ENCODE peak calls at places on chromosomes 11 and 22, in five cellular contexts. M, L, W, V and F are unnamed samples.

GRCh38 chr11:65559535-65559934 is 1.4 kb upstream of the LTBP3 start:
- DNase-seq in W (no peak), M (no peak), L (no peak), V (no peak), F (no peak)

GRCh38 chr22:35842954-35843353 is 125.3 kb downstream of the APOL5 start:
- DNase-seq in M (no peak), V (peak), L (no peak), W (no peak), F (peak)

GRCh38 chr11:62855571-62856332 is 16.4 kb upstream of the WDR74 start:
- DNase-seq in V (peak), L (peak), W (peak), M (peak), F (peak)

GRCh38 chr11:125173556-125173955 is 9.0 kb downstream of the PKNOX2 start:
- DNase-seq in V (no peak), M (no peak), L (no peak), W (no peak), F (no peak)

GRCh38 chr11:69493931-69494821 is 12.7 kb downstream of the LINC01488 start:
- DNase-seq in W (no peak), V (no peak), M (peak), L (no peak), F (no peak)

GRCh38 chr22:42947211-42947990 is 67.5 kb downstream of the PACSIN2 start:
- DNase-seq in V (no peak), W (no peak), M (peak), L (no peak), F (peak)

GRCh38 chr22:50303848-50304527 is 3.5 kb downstream of the PLXNB2 start:
- DNase-seq in L (no peak), V (no peak), W (no peak), M (no peak), F (peak)

GRCh38 chr11:11078344-11078743 is 220.5 kb upstream of the ZBED5 start:
- DNase-seq in V (no peak), L (no peak), W (no peak), M (no peak), F (no peak)

GRCh38 chr11:31790649-31791048 is 20.5 kb downstream of the PAX6 start:
- DNase-seq in L (no peak), M (no peak), W (no peak), V (no peak), F (no peak)

GRCh38 chr11:121721961-121722360 is 269.2 kb upstream of the SORL1-AS1 start:
- DNase-seq in M (no peak), W (no peak), V (no peak), L (no peak), F (no peak)

GRCh38 chr22:22458896-22459588 is 49.5 kb downstream of the ZNF280B start:
- DNase-seq in L (no peak), M (no peak), V (no peak), W (no peak), F (no peak)

GRCh38 chr11:79083346-79083745 is 357.5 kb downstream of the TENM4 start:
- DNase-seq in V (no peak), L (no peak), W (no peak), M (no peak), F (no peak)

GRCh38 chr22:27420817-27421361 is 380.7 kb downstream of the MN1 start:
- DNase-seq in V (no peak), L (no peak), M (peak), W (no peak), F (no peak)

GRCh38 chr22:27372969-27373670 is 428.4 kb downstream of the MN1 start:
- DNase-seq in W (no peak), M (no peak), V (peak), L (no peak), F (peak)

GRCh38 chr11:95076416-95076815 is 9.7 kb downstream of the SRSF8 start:
- DNase-seq in W (no peak), L (no peak), M (no peak), V (no peak), F (no peak)

GRCh38 chr11:3120071-3120792 is 44.9 kb downstream of the OSBPL5 start:
- DNase-seq in M (peak), L (no peak), V (no peak), W (no peak), F (peak)

GRCh38 chr22:32986773-32987050 is 71.5 kb downstream of the SYN3 start:
- DNase-seq in M (no peak), L (no peak), V (no peak), W (no peak), F (no peak)

GRCh38 chr11:65504671-65505433 is 6.0 kb downstream of the MALAT1 start:
- DNase-seq in W (no peak), M (peak), L (no peak), V (no peak), F (no peak)

GRCh38 chr11:40381481-40381880 is 1078.0 kb downstream of the LRRC4C start:
- DNase-seq in L (no peak), M (no peak), V (no peak), W (no peak), F (no peak)